ENCODE peak calls at places on chromosomes 11 and 22, in five cellular contexts. K, R, B, I and Z are unnamed samples.

GRCh38 chr22:40638261-40638660 is 1.7 kb upstream of the MRTFA start:
- DNase-seq in R (no peak), B (no peak), I (no peak), K (no peak), Z (no peak)

GRCh38 chr22:49324527-49325491 is 502.9 kb downstream of the BRD1 start:
- DNase-seq in B (no peak), I (no peak), R (no peak), K (no peak), Z (peak; percentile 61)

GRCh38 chr11:47466201-47466600 is 17.3 kb upstream of the RAPSN start:
- DNase-seq in I (no peak), B (no peak), R (no peak), K (no peak), Z (no peak)

GRCh38 chr11:2778630-2779498 is 79.1 kb upstream of the KCNQ1OT1 start:
- DNase-seq in K (peak; percentile 30), I (peak; percentile 91), B (no peak), R (no peak), Z (peak; percentile 70)

GRCh38 chr11:64251986-64252837 is 882 bp downstream of the PLCB3 start:
- DNase-seq in R (no peak), B (no peak), K (no peak), I (peak; percentile 62), Z (no peak)

GRCh38 chr22:45503071-45503815 is 560 bp downstream of the FBLN1 start:
- DNase-seq in R (no peak), B (no peak), I (peak; percentile 35), K (no peak), Z (no peak)

GRCh38 chr11:79062814-79063762 is 377.7 kb downstream of the TENM4 start:
- DNase-seq in B (no peak), R (no peak), K (no peak), I (peak; percentile 69), Z (no peak)

GRCh38 chr11:122920579-122920978 is 38.0 kb downstream of the JHY start:
- DNase-seq in R (no peak), K (no peak), B (no peak), I (peak; percentile 31), Z (no peak)

GRCh38 chr11:131666006-131666405 is 295.6 kb downstream of the NTM start:
- DNase-seq in B (no peak), R (no peak), I (no peak), K (no peak), Z (no peak)

GRCh38 chr11:61071208-61071681 is 31.0 kb upstream of the CD5 start:
- DNase-seq in K (no peak), R (peak; percentile 87), B (peak; percentile 75), I (no peak), Z (no peak)

GRCh38 chr11:35852056-35852455 is 91.8 kb upstream of the LDLRAD3 start:
- DNase-seq in B (no peak), K (no peak), R (no peak), I (no peak), Z (no peak)

GRCh38 chr22:17541476-17541875 is 21.8 kb upstream of the SLC25A18 start:
- DNase-seq in K (no peak), I (no peak), B (no peak), R (no peak), Z (no peak)

GRCh38 chr11:119590651-119591308 is 138.2 kb downstream of the NECTIN1 start:
- DNase-seq in R (no peak), I (peak; percentile 95), K (no peak), B (no peak), Z (no peak)

GRCh38 chr11:100908746-100909145 is 220.9 kb downstream of the PGR start:
- DNase-seq in K (no peak), B (no peak), R (no peak), I (peak; percentile 78), Z (no peak)

GRCh38 chr11:125350206-125351044 is 145.6 kb downstream of the FEZ1 start:
- DNase-seq in B (no peak), K (no peak), I (no peak), R (no peak), Z (no peak)

GRCh38 chr11:65182258-65183170 is 786 bp downstream of the CAPN1 start:
- DNase-seq in I (peak; percentile 52), R (peak; percentile 31), K (no peak), B (no peak), Z (no peak)

GRCh38 chr22:37109242-37109917 is at the start of gene TMPRSS6:
- DNase-seq in K (no peak), R (no peak), I (no peak), B (no peak), Z (no peak)